ENCODE peak calls at places on chromosome 14, in five cellular contexts. J, S, E, I and H are unnamed samples.

GRCh38 chr14:51448831-51449665 is 202.7 kb upstream of the FRMD6 start:
- DNase-seq in J (no peak), S (no peak), E (no peak), I (no peak), H (no peak)

GRCh38 chr14:103201801-103202200 is 78.5 kb downstream of the TNFAIP2 start:
- DNase-seq in J (no peak), S (no peak), E (no peak), I (no peak), H (no peak)

GRCh38 chr14:100278702-100279101 is 27.5 kb downstream of the SLC25A29 start:
- DNase-seq in J (no peak), S (no peak), E (peak; percentile 40), I (no peak), H (no peak)

GRCh38 chr14:62162998-62163589 is 400.9 kb downstream of the SNAPC1 start:
- DNase-seq in J (no peak), S (peak; percentile 21), E (peak; percentile 18), I (peak; percentile 17), H (peak; percentile 35)

GRCh38 chr14:54447231-54447692 is 6.1 kb upstream of the CNIH1 start:
- DNase-seq in J (no peak), S (no peak), E (peak; percentile 95), I (no peak), H (peak; percentile 72)

GRCh38 chr14:80237142-80237541 is 25.8 kb upstream of the DIO2 start:
- DNase-seq in J (no peak), S (no peak), E (no peak), I (no peak), H (no peak)

GRCh38 chr14:63535918-63536317 is 7.3 kb downstream of the PPP2R5E start:
- DNase-seq in J (no peak), S (no peak), E (no peak), I (no peak), H (no peak)

GRCh38 chr14:101004954-101005353 is 101.4 kb upstream of the RTL1 start:
- DNase-seq in J (no peak), S (no peak), E (no peak), I (no peak), H (no peak)

GRCh38 chr14:30875788-30876053 is 1.4 kb downstream of the COCH start:
- DNase-seq in J (no peak), S (no peak), E (no peak), I (no peak), H (no peak)

GRCh38 chr14:89283327-89284060 is 133.5 kb downstream of the FOXN3 start:
- DNase-seq in J (no peak), S (no peak), E (no peak), I (no peak), H (no peak)

GRCh38 chr14:35414365-35414764 is 9.8 kb upstream of the NFKBIA start:
- DNase-seq in J (no peak), S (no peak), E (no peak), I (no peak), H (no peak)

GRCh38 chr14:36852853-36853634 is 191.4 kb downstream of the PAX9 start:
- DNase-seq in J (no peak), S (no peak), E (no peak), I (no peak), H (no peak)

GRCh38 chr14:50853891-50854290 is 18.0 kb upstream of the ABHD12B start:
- DNase-seq in J (no peak), S (no peak), E (no peak), I (no peak), H (no peak)

GRCh38 chr14:54366726-54367707 is 29.8 kb upstream of the CDKN3 start:
- DNase-seq in J (no peak), S (peak; percentile 46), E (peak; percentile 84), I (peak; percentile 53), H (peak; percentile 73)

GRCh38 chr14:71437870-71438269 is 494.4 kb upstream of the RGS6 start:
- DNase-seq in J (no peak), S (no peak), E (no peak), I (no peak), H (no peak)

GRCh38 chr14:61589691-61590521 is 105.4 kb upstream of the HIF1A start:
- DNase-seq in J (no peak), S (peak; percentile 18), E (no peak), I (no peak), H (no peak)

GRCh38 chr14:34137001-34137400 is 186.1 kb upstream of the EGLN3 start:
- DNase-seq in J (no peak), S (no peak), E (no peak), I (no peak), H (no peak)

GRCh38 chr14:63727736-63728728 is at the start of gene SGPP1:
- DNase-seq in J (no peak), S (peak; percentile 72), E (peak; percentile 65), I (peak; percentile 88), H (peak; percentile 80)

GRCh38 chr14:95875831-95876768 is 532 bp upstream of the TUNAR start:
- DNase-seq in J (no peak), S (peak; percentile 75), E (no peak), I (no peak), H (no peak)

GRCh38 chr14:68703093-68703492 is 89.8 kb downstream of the ZFP36L1 start:
- DNase-seq in J (no peak), S (no peak), E (no peak), I (peak; percentile 35), H (peak; percentile 71)

GRCh38 chr14:70640938-70641547 is 673 bp upstream of the TTC9 start:
- DNase-seq in J (peak; percentile 60), S (no peak), E (no peak), I (no peak), H (peak; percentile 61)

GRCh38 chr14:101048766-101049165 is 145.2 kb upstream of the RTL1 start:
- DNase-seq in J (no peak), S (no peak), E (no peak), I (no peak), H (no peak)

GRCh38 chr14:94451091-94451751 is 1.4 kb downstream of the SERPINA11 start:
- DNase-seq in J (no peak), S (peak; percentile 58), E (peak; percentile 85), I (no peak), H (no peak)

GRCh38 chr14:77707724-77708408 is at the start of the genes ALKBH1 and SLIRP:
- DNase-seq in J (peak; percentile 26), S (peak; percentile 76), E (peak; percentile 81), I (peak; percentile 83), H (peak; percentile 91)

GRCh38 chr14:105867961-105868599 is 341.7 kb downstream of the TMEM121 start:
- DNase-seq in J (no peak), S (peak; percentile 1), E (no peak), I (no peak), H (no peak)

GRCh38 chr14:82385043-82385442 is 851.4 kb upstream of the SEL1L start:
- DNase-seq in J (no peak), S (no peak), E (no peak), I (no peak), H (no peak)
- TF ChIP-seq ESRRA in J (no peak), S (no peak), E (no peak), I (no peak), H (no peak)

GRCh38 chr14:64801046-64801445 is 78.7 kb downstream of the SPTB start:
- DNase-seq in J (no peak), S (no peak), E (no peak), I (no peak), H (no peak)

GRCh38 chr14:64796369-64796768 is 83.3 kb downstream of the SPTB start:
- DNase-seq in J (no peak), S (no peak), E (no peak), I (no peak), H (no peak)

GRCh38 chr14:64800000-64800399 is 79.7 kb downstream of the SPTB start:
- DNase-seq in J (no peak), S (peak; percentile 38), E (peak; percentile 35), I (no peak), H (peak; percentile 53)

GRCh38 chr14:64801800-64802199 is 77.9 kb downstream of the SPTB start:
- DNase-seq in J (no peak), S (peak; percentile 72), E (peak; percentile 18), I (peak; percentile 40), H (peak; percentile 43)

GRCh38 chr14:64799555-64799954 is 80.2 kb downstream of the SPTB start:
- DNase-seq in J (no peak), S (no peak), E (no peak), I (no peak), H (no peak)
- TF ChIP-seq ESRRA in J (no peak), S (no peak), E (no peak), I (no peak), H (no peak)

GRCh38 chr14:99143126-99143525 is 128.9 kb downstream of the BCL11B start:
- DNase-seq in J (no peak), S (no peak), E (no peak), I (no peak), H (no peak)

GRCh38 chr14:99137913-99138571 is 134.0 kb downstream of the BCL11B start:
- DNase-seq in J (no peak), S (no peak), E (no peak), I (peak; percentile 35), H (peak; percentile 27)

GRCh38 chr14:99143793-99144192 is 128.2 kb downstream of the BCL11B start:
- DNase-seq in J (no peak), S (no peak), E (no peak), I (no peak), H (peak; percentile 42)

GRCh38 chr14:99138999-99139865 is 132.8 kb downstream of the BCL11B start:
- DNase-seq in J (no peak), S (no peak), E (no peak), I (no peak), H (no peak)

DNA sequence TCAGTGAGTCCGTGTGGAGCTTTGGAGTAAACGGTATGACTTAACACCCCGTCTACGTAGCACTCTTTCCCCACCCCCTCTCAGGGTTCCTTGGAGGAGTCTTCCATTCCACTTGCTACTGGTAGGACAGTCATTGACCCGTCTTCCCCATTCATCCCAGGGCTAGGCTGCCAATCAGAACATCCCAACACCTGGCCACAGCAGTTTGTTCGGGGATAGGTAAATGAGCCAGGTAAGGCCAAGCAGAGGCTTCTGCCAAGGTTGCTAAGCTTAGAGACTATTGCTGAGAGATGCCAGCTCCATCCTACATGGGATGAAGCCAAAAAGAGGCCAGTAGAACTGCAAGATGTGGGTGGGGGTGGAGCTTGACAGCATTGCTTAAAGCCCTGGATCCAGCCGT is 130.8 kb downstream of the BCL11B start:
- DNase-seq in J (no peak), S (no peak), E (no peak), I (no peak), H (no peak)
- TF ChIP-seq ESRRA in J (no peak), S (no peak), E (no peak), I (no peak), H (no peak)

DNA sequence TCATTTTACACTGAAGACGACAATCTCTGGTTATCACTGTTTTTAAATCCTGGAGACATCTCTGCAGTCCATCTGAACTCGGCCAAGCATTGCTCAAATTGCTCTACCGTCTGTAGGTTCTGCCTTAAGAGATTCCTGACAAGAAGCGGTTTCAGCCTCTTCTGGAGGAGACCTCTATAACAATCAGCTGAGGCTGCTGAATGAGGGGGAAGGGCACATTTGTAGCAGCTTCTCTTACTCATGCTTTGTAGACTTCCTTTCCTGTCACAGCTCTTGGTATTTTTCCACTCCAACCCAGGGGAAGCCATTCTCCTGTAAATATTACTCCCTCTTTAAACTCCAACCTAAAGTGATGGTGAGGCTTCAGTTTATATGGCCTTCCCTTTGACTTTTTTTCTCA is 3.0 kb downstream of the ARG2 start:
- DNase-seq in J (no peak), S (peak; percentile 25), E (peak; percentile 85), I (peak; percentile 52), H (no peak)
- TF ChIP-seq ESRRA in J (no peak), S (no peak), E (no peak), I (no peak), H (no peak)

GRCh38 chr14:58078471-58078870 is 73.5 kb downstream of the ARMH4 start:
- DNase-seq in J (no peak), S (no peak), E (no peak), I (no peak), H (no peak)
- TF ChIP-seq ESRRA in J (no peak), S (no peak), E (no peak), I (no peak), H (no peak)